ENCODE peak calls at places on chromosome 16, in four cellular contexts. Z is A549, F is K562, D is GM12878. S is an unnamed sample.

GRCh38 chr16:11047057-11047456 is 102.7 kb downstream of the CLEC16A start:
- DNase-seq in Z (no peak), F (no peak), D (no peak), S (no peak)

GRCh38 chr16:16183562-16183961 is 39.7 kb downstream of the ABCC6 start:
- DNase-seq in Z (no peak), F (no peak), D (no peak), S (no peak)

GRCh38 chr16:77322757-77323156 is 112.1 kb downstream of the ADAMTS18 start:
- DNase-seq in Z (no peak), F (no peak), D (no peak), S (no peak)

GRCh38 chr16:29995330-29995910 is at the start of gene HIRIP3:
- DNase-seq in Z (peak), F (peak), D (peak), S (peak)

GRCh38 chr16:1923299-1924034 is 5.3 kb upstream of the HS3ST6 start:
- DNase-seq in Z (peak), F (peak), D (no peak), S (peak)

GRCh38 chr16:73054131-73054496 is 6.2 kb upstream of the ZFHX3 start:
- DNase-seq in Z (no peak), F (no peak), D (no peak), S (no peak)

GRCh38 chr16:53089434-53090270 is 34.9 kb downstream of the CHD9 start:
- DNase-seq in Z (no peak), F (no peak), D (no peak), S (peak)

GRCh38 chr16:11201498-11202259 is 54.3 kb downstream of the SOCS1 start:
- DNase-seq in Z (peak), F (peak), D (no peak), S (peak)

GRCh38 chr16:70418274-70418992 is 20.5 kb downstream of the ST3GAL2 start:
- DNase-seq in Z (no peak), F (no peak), D (no peak), S (no peak)

GRCh38 chr16:15897834-15898254 is 9.4 kb upstream of the CEP20 start:
- DNase-seq in Z (no peak), F (no peak), D (peak), S (no peak)

GRCh38 chr16:1665829-1666228 is 12.2 kb upstream of the JPT2 start:
- DNase-seq in Z (no peak), F (no peak), D (no peak), S (no peak)

GRCh38 chr16:66731101-66731500 is 20.3 kb downstream of the DYNC1LI2 start:
- DNase-seq in Z (no peak), F (no peak), D (no peak), S (no peak)

GRCh38 chr16:85393674-85394510 is 219.2 kb upstream of the GSE1 start:
- DNase-seq in Z (peak), F (peak), D (no peak), S (no peak)

GRCh38 chr16:30051518-30051917 is 14.0 kb upstream of the ALDOA start:
- DNase-seq in Z (no peak), F (no peak), D (no peak), S (no peak)

GRCh38 chr16:85800321-85800669 is 800 bp downstream of the COX4I1 start:
- DNase-seq in Z (no peak), F (no peak), D (no peak), S (peak)

GRCh38 chr16:51150894-51151320 is at the start of gene SALL1:
- DNase-seq in Z (no peak), F (no peak), D (no peak), S (no peak)

GRCh38 chr16:11133344-11133921 is 122.6 kb downstream of the SOCS1 start:
- DNase-seq in Z (no peak), F (peak), D (no peak), S (peak)

GRCh38 chr16:53323924-53324323 is 110.3 kb upstream of the RBL2 start:
- DNase-seq in Z (no peak), F (no peak), D (no peak), S (no peak)

GRCh38 chr16:3254309-3254708 is 2.1 kb downstream of the MEFV start:
- DNase-seq in Z (no peak), F (no peak), D (no peak), S (no peak)
- TF ChIP-seq CHD4 in Z (no peak), F (no peak), D (no peak), S (no peak)

GRCh38 chr16:49281843-49282642 is 405 bp upstream of the CBLN1 start:
- DNase-seq in Z (peak), F (peak), D (no peak), S (no peak)
- TF ChIP-seq CHD4 in Z (no peak), F (no peak), D (no peak), S (no peak)

GRCh38 chr16:18932243-18932997 is 6.2 kb upstream of the SMG1 start:
- DNase-seq in Z (no peak), F (no peak), D (no peak), S (peak)

GRCh38 chr16:18937390-18937789 is 11.2 kb upstream of the SMG1 start:
- DNase-seq in Z (no peak), F (no peak), D (no peak), S (no peak)

GRCh38 chr16:18938986-18939385 is 12.8 kb upstream of the SMG1 start:
- DNase-seq in Z (no peak), F (no peak), D (no peak), S (no peak)

GRCh38 chr16:18933501-18933900 is 7.3 kb upstream of the SMG1 start:
- DNase-seq in Z (no peak), F (no peak), D (no peak), S (no peak)

GRCh38 chr16:18936727-18937340 is 10.6 kb upstream of the SMG1 start:
- DNase-seq in Z (no peak), F (no peak), D (no peak), S (peak)
- TF ChIP-seq CHD4 in Z (no peak), F (no peak), D (no peak), S (no peak)

GRCh38 chr16:87160218-87160617 is 157.0 kb downstream of the C16orf95 start:
- DNase-seq in Z (no peak), F (no peak), D (no peak), S (no peak)
- TF ChIP-seq CHD4 in Z (no peak), F (no peak), D (no peak), S (no peak)

GRCh38 chr16:83615553-83615952 is 192.2 kb upstream of the HSBP1 start:
- DNase-seq in Z (no peak), F (no peak), D (no peak), S (no peak)
- TF ChIP-seq CHD4 in Z (no peak), F (no peak), D (no peak), S (no peak)

GRCh38 chr16:88941051-88941932 is 35.7 kb downstream of the CBFA2T3 start:
- DNase-seq in Z (no peak), F (no peak), D (no peak), S (no peak)

GRCh38 chr16:88943131-88943664 is 33.8 kb downstream of the CBFA2T3 start:
- DNase-seq in Z (no peak), F (no peak), D (no peak), S (no peak)

GRCh38 chr16:88943741-88944140 is 33.3 kb downstream of the CBFA2T3 start:
- DNase-seq in Z (no peak), F (no peak), D (no peak), S (no peak)

GRCh38 chr16:88940196-88941050 is 36.6 kb downstream of the CBFA2T3 start:
- DNase-seq in Z (no peak), F (no peak), D (no peak), S (no peak)

GRCh38 chr16:88941933-88942909 is 34.8 kb downstream of the CBFA2T3 start:
- DNase-seq in Z (peak), F (no peak), D (no peak), S (no peak)
- TF ChIP-seq CHD4 in Z (no peak), F (no peak), D (no peak), S (no peak)

GRCh38 chr16:3625911-3626732 is 14.7 kb upstream of the SLX4 start:
- DNase-seq in Z (no peak), F (no peak), D (no peak), S (no peak)
- TF ChIP-seq CHD4 in Z (no peak), F (no peak), D (no peak), S (no peak)

GRCh38 chr16:58366247-58367031 is 25.8 kb upstream of the GINS3 start:
- DNase-seq in Z (peak), F (no peak), D (no peak), S (peak)
- TF ChIP-seq CHD4 in Z (no peak), F (no peak), D (no peak), S (no peak)